ENCODE peak calls at places on chromosomes 13 and 19, in seven cellular contexts. One of them, this sample, is unnamed.

GRCh38 chr13:74040200-74040599 is 94.0 kb downstream of the KLF12 start:
- DNase-seq in ureter: no peak
- DNase-seq in GM23338: peak
- DNase-seq in T-cell: no peak
- DNase-seq in left colon: peak
- DNase-seq in caudate nucleus: no peak
- DNase-seq in RWPE1: peak
- DNase-seq in this sample: peak

GRCh38 chr19:51751655-51752054 is at the start of gene FPR1:
- DNase-seq in ureter: no peak
- DNase-seq in GM23338: no peak
- DNase-seq in T-cell: no peak
- DNase-seq in left colon: no peak
- DNase-seq in caudate nucleus: no peak
- DNase-seq in RWPE1: peak
- DNase-seq in this sample: no peak

GRCh38 chr19:17389957-17390664 is 3.9 kb downstream of the CCDC194 start:
- DNase-seq in ureter: no peak
- DNase-seq in GM23338: peak
- DNase-seq in T-cell: no peak
- DNase-seq in left colon: no peak
- DNase-seq in caudate nucleus: no peak
- DNase-seq in RWPE1: no peak
- DNase-seq in this sample: no peak

GRCh38 chr13:69180025-69180424 is 927.6 kb upstream of the ATXN8OS start:
- DNase-seq in ureter: no peak
- DNase-seq in GM23338: no peak
- DNase-seq in T-cell: no peak
- DNase-seq in left colon: no peak
- DNase-seq in caudate nucleus: no peak
- DNase-seq in RWPE1: no peak
- DNase-seq in this sample: no peak

GRCh38 chr13:52348081-52348480 is 57.9 kb downstream of the THSD1 start:
- DNase-seq in ureter: no peak
- DNase-seq in GM23338: no peak
- DNase-seq in T-cell: no peak
- DNase-seq in left colon: no peak
- DNase-seq in caudate nucleus: no peak
- DNase-seq in RWPE1: peak
- DNase-seq in this sample: no peak

GRCh38 chr19:52095172-52096014 is at the start of gene ZNF841:
- DNase-seq in ureter: peak
- DNase-seq in GM23338: peak
- DNase-seq in T-cell: peak
- DNase-seq in left colon: peak
- DNase-seq in caudate nucleus: peak
- DNase-seq in RWPE1: peak
- DNase-seq in this sample: peak

GRCh38 chr19:28422046-28422445 is 790.9 kb downstream of the UQCRFS1 start:
- DNase-seq in ureter: no peak
- DNase-seq in GM23338: no peak
- DNase-seq in T-cell: no peak
- DNase-seq in left colon: no peak
- DNase-seq in caudate nucleus: no peak
- DNase-seq in RWPE1: no peak
- DNase-seq in this sample: no peak

GRCh38 chr19:9427941-9428340 is 7.4 kb downstream of the ZNF266 start:
- DNase-seq in ureter: no peak
- DNase-seq in GM23338: peak
- DNase-seq in T-cell: no peak
- DNase-seq in left colon: no peak
- DNase-seq in caudate nucleus: no peak
- DNase-seq in RWPE1: no peak
- DNase-seq in this sample: no peak

GRCh38 chr19:14979498-14980255 is at the start of gene SLC1A6:
- DNase-seq in ureter: no peak
- DNase-seq in GM23338: peak
- DNase-seq in T-cell: no peak
- DNase-seq in left colon: no peak
- DNase-seq in caudate nucleus: no peak
- DNase-seq in RWPE1: no peak
- DNase-seq in this sample: peak

GRCh38 chr13:52788011-52788410 is 48.4 kb upstream of the CNMD start:
- DNase-seq in ureter: no peak
- DNase-seq in GM23338: no peak
- DNase-seq in T-cell: no peak
- DNase-seq in left colon: no peak
- DNase-seq in caudate nucleus: no peak
- DNase-seq in RWPE1: no peak
- DNase-seq in this sample: no peak

GRCh38 chr13:94858856-94859811 is 146.8 kb upstream of the SOX21 start:
- DNase-seq in ureter: peak
- DNase-seq in GM23338: peak
- DNase-seq in T-cell: no peak
- DNase-seq in left colon: peak
- DNase-seq in caudate nucleus: no peak
- DNase-seq in RWPE1: no peak
- DNase-seq in this sample: peak

GRCh38 chr19:41321600-41322270 is 11.8 kb downstream of the CCDC97 start:
- DNase-seq in ureter: no peak
- DNase-seq in GM23338: peak
- DNase-seq in T-cell: no peak
- DNase-seq in left colon: no peak
- DNase-seq in caudate nucleus: no peak
- DNase-seq in RWPE1: no peak
- DNase-seq in this sample: peak

GRCh38 chr19:460877-461609 is at the start of gene SHC2:
- DNase-seq in ureter: no peak
- DNase-seq in GM23338: peak
- DNase-seq in T-cell: no peak
- DNase-seq in left colon: no peak
- DNase-seq in caudate nucleus: no peak
- DNase-seq in RWPE1: no peak
- DNase-seq in this sample: peak

GRCh38 chr13:46492946-46493345 is 60.0 kb upstream of the LRCH1 start:
- DNase-seq in ureter: no peak
- DNase-seq in GM23338: peak
- DNase-seq in T-cell: no peak
- DNase-seq in left colon: no peak
- DNase-seq in caudate nucleus: no peak
- DNase-seq in RWPE1: peak
- DNase-seq in this sample: peak

GRCh38 chr19:1068111-1069001 is 1.4 kb downstream of the ARHGAP45 start:
- DNase-seq in ureter: no peak
- DNase-seq in GM23338: no peak
- DNase-seq in T-cell: peak
- DNase-seq in left colon: peak
- DNase-seq in caudate nucleus: no peak
- DNase-seq in RWPE1: no peak
- DNase-seq in this sample: no peak

GRCh38 chr13:32045963-32046785 is 14.6 kb downstream of the FRY start:
- DNase-seq in ureter: no peak
- DNase-seq in GM23338: peak
- DNase-seq in T-cell: no peak
- DNase-seq in left colon: no peak
- DNase-seq in caudate nucleus: no peak
- DNase-seq in RWPE1: no peak
- DNase-seq in this sample: no peak